ENCODE peak calls at places on chromosomes 3 and 15, in five cellular contexts. W is RWPE1, D is WTC11, F is NCI-H2029, G is choroid plexus epithelial cell. B is an unnamed sample.

GRCh38 chr3:34011171-34012101 is 213.0 kb downstream of the PDCD6IP start:
- DNase-seq in W (no peak), D (no peak), F (no peak), G (peak), B (no peak)

GRCh38 chr3:82940124-82940523 is 1178.7 kb upstream of the GBE1 start:
- DNase-seq in W (no peak), D (no peak), F (no peak), G (no peak), B (no peak)

GRCh38 chr3:175155172-175155571 is 296.0 kb downstream of the NAALADL2 start:
- DNase-seq in W (no peak), D (no peak), F (peak), G (no peak), B (no peak)

GRCh38 chr15:44340410-44340809 is 51.9 kb downstream of the GOLM2 start:
- DNase-seq in W (peak), D (no peak), F (no peak), G (peak), B (peak)

GRCh38 chr15:44861439-44861910 is 95.0 kb upstream of the TERB2 start:
- DNase-seq in W (no peak), D (no peak), F (no peak), G (no peak), B (no peak)

GRCh38 chr3:71779674-71780377 is 5.1 kb downstream of the PROK2 start:
- DNase-seq in W (no peak), D (no peak), F (no peak), G (peak), B (no peak)

GRCh38 chr3:143697975-143698374 is 150.3 kb downstream of the SLC9A9 start:
- DNase-seq in W (no peak), D (no peak), F (no peak), G (no peak), B (peak)

GRCh38 chr3:37526511-37526910 is 335.2 kb upstream of the CTDSPL start:
- DNase-seq in W (no peak), D (no peak), F (no peak), G (peak), B (no peak)